ENCODE peak calls at places on chromosomes 11 and 22, in six cellular contexts. N is pancreas, Q is left ventricle myocardium inferior, T is HFFc6, X is dorsolateral prefrontal cortex, Y is transverse colon. L is an unnamed sample.

GRCh38 chr22:35496768-35497312 is 43.8 kb upstream of the RASD2 start:
- DNase-seq in T (no peak), Q (no peak), X (no peak), N (no peak), Y (no peak), L (no peak)

GRCh38 chr22:46450931-46451660 is 86.3 kb downstream of the CELSR1 start:
- DNase-seq in Q (no peak), Y (no peak), X (no peak), T (no peak), N (no peak), L (peak; percentile 28)

GRCh38 chr22:50046481-50047245 is 11.4 kb downstream of the TTLL8 start:
- DNase-seq in N (no peak), Y (no peak), X (no peak), T (no peak), Q (no peak), L (no peak)

GRCh38 chr22:35312198-35313059 is 12.7 kb downstream of the TOM1 start:
- DNase-seq in Q (no peak), T (peak; percentile 75), Y (peak; percentile 67), N (peak; percentile 38), X (no peak), L (peak; percentile 80)

GRCh38 chr22:29292379-29292778 is 14.1 kb upstream of the GAS2L1 start:
- DNase-seq in Y (no peak), Q (no peak), N (no peak), T (no peak), X (no peak), L (no peak)

GRCh38 chr11:1414650-1415049 is 24.9 kb downstream of the BRSK2 start:
- DNase-seq in Q (no peak), N (no peak), Y (no peak), T (no peak), X (no peak), L (no peak)

GRCh38 chr11:73531386-73531785 is 66.5 kb downstream of the FAM168A start:
- DNase-seq in Q (no peak), Y (no peak), X (no peak), T (no peak), N (no peak), L (no peak)

GRCh38 chr11:10211470-10211869 is 82.5 kb downstream of the SBF2 start:
- DNase-seq in X (no peak), N (no peak), T (no peak), Q (no peak), Y (no peak), L (no peak)

GRCh38 chr11:126700773-126701554 is 299.6 kb downstream of the KIRREL3 start:
- DNase-seq in X (peak; percentile 40), Q (no peak), T (no peak), N (no peak), Y (no peak), L (no peak)

GRCh38 chr11:133474461-133474860 is 57.8 kb downstream of the OPCML start:
- DNase-seq in X (no peak), Q (no peak), Y (no peak), N (no peak), T (no peak), L (no peak)

GRCh38 chr22:25651332-25651731 is 86.9 kb downstream of the GRK3 start:
- DNase-seq in N (no peak), Q (no peak), T (no peak), Y (no peak), X (no peak), L (no peak)

GRCh38 chr22:44372611-44373010 is 59.9 kb upstream of the SHISAL1 start:
- DNase-seq in N (peak; percentile 12), Q (no peak), X (no peak), T (no peak), Y (no peak), L (no peak)

GRCh38 chr11:74265256-74265655 is 46.2 kb downstream of the P4HA3 start:
- DNase-seq in X (no peak), N (no peak), Q (no peak), Y (no peak), T (no peak), L (no peak)

GRCh38 chr11:62269654-62270278 is at the start of gene SCGB2A2:
- DNase-seq in N (no peak), T (no peak), X (no peak), Q (no peak), Y (no peak), L (peak; percentile 9)
- TF ChIP-seq CTCF in N (peak; percentile 24), T (peak; percentile 57), X (no peak), Q (peak; percentile 40), Y (peak; percentile 28), L (peak; percentile 51)

DNA sequence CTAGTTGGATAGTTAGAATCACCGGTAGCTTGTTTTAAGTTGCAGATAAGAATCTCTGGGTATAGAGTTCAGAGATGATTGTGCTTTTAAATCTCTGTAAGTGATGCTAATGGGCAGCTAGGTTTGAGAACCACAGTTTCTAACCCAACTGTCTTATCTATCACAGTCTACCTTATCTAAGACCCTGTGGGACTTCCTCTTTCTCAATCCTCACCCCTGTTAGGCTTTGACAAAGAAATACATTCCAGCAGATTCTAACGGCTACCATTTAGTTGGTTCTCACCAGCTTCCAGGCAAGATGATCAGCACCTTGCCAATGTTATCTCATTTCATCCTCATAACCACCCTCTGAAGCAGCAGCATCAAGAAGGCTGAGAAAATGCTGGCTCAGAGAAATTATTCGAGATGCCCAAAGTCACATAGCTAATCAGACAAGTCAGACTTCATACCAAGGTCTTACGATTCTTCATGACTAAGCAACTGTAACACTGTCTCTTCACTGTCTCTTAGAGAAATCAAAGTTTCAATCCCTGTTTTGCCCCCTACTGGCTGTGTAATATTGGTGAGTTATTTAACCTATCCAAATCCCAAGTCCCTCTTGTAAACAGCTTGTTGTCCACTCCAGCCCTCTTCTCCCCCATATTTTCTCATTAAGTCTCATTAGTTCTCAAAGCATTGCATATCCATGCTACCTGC is 192.4 kb upstream of the API5 start:
- DNase-seq in N (no peak), X (no peak), Y (no peak), Q (no peak), T (no peak), L (no peak)
- TF ChIP-seq CTCF in N (no peak), X (no peak), Y (no peak), Q (no peak), T (no peak), L (no peak)

DNA sequence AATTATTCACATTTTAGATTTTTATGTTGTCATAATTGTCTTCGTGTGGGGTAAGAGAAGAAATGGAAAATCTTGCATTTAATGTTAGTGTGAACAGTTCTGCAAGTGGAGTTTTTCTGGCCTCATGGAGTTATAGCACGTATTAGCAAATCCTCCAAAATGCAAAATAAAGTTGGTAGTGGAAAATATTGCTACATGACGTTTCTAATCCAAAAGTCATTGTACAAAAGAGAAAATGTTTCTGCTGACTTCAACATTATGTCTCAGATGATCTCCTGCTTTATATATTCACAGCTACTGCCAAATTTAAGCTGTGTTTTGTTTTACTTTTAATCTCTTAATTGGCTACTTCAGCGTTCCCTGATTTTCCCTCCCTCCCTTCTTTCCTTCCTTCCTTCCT is 1804.0 kb upstream of the RAG2 start:
- DNase-seq in X (no peak), N (no peak), T (no peak), Y (no peak), Q (no peak), L (no peak)
- TF ChIP-seq CTCF in X (no peak), N (no peak), T (no peak), Y (no peak), Q (no peak), L (no peak)

GRCh38 chr22:39068033-39068785 is 8.9 kb upstream of the APOBEC3G start:
- DNase-seq in T (no peak), N (no peak), Y (no peak), X (no peak), Q (no peak), L (no peak)
- TF ChIP-seq CTCF in T (peak; percentile 38), N (no peak), Y (no peak), X (no peak), Q (no peak), L (no peak)

GRCh38 chr11:76170473-76170872 is 35.8 kb downstream of the WNT11 start:
- DNase-seq in X (no peak), Q (no peak), N (peak; percentile 31), T (no peak), Y (no peak), L (no peak)
- TF ChIP-seq CTCF in X (no peak), Q (no peak), N (no peak), T (no peak), Y (no peak), L (no peak)

DNA sequence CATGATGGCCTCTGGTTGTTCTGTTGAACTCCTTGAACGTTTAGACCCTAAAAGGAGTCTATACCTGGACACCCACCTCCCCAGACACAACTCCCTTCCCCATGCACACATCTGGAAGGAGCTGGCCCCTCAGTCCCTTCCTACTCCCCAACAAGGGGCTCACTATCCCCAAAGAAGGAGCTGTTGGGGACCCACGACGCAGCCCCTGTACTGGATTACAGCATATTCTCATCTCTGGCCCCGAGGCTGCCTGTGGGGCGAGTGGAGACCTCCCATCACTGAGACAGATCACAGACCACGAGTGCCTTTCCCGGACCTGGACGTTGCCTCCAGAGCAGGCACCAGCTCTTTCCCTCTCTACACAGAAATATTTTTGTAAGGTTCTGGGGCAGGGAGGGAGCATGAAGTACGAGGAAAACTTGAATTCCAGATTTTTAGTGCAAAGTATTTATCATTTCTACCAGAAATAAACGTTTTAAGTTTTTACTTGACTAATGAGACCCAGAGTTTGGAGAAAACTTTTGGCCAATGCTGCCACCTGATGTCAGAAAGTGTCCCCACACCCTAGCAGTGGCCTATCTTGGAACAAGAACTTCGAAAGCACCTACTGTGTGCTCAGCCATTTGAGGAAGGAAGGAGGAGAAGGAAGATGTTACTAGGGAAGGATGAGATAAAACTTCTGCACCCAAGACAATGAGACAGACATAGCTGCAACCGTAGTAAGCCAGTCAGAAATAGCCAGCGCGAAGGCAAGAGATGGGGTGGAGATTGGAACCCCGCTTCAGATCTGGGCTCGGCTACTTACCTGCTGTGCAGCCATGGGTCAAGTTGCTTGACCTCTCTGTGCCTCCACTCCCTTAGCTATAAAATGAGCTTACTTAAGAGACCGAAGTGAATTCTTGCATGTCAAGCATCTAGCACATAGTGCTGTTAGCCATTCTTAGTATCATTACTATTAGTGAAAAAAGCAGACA is 10.2 kb upstream of the POU2F3 start:
- DNase-seq in Q (no peak), N (no peak), T (no peak), Y (no peak), X (peak; percentile 58), L (peak; percentile 36)
- TF ChIP-seq CTCF in Q (peak; percentile 86), N (peak; percentile 47), T (peak; percentile 83), Y (peak; percentile 58), X (peak; percentile 88), L (peak; percentile 33)

DNA sequence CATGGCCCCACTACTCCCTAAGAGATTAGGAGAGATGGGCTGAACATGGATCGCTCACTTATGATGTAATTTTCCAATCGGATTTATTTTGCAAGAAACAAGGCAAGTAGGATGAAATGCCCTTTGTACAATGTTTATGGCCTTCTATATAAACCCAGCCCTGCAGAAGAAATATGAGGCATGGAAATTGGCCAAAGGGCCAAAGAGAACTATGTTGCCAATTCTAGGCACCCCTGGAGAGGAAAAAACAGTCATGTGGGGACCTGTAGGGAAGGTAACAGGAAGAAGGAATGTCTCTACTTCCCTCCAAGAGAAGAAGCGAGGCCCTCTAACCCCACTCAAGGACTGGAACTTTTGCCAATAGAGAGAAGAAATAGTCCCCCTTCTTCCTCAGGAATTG is 54.4 kb downstream of the RCN1 start:
- DNase-seq in Y (no peak), X (no peak), T (no peak), Q (no peak), N (no peak), L (no peak)
- TF ChIP-seq CTCF in Y (no peak), X (no peak), T (no peak), Q (no peak), N (no peak), L (no peak)

L was measured in Calu3.